ENCODE peak calls at places on chromosomes 2 and 18, in nine cellular contexts. One of them, this sample, is unnamed.
A peak's percentile ranks its signal among the peaks of the same experiment; 100 is the strongest.

GRCh38 chr2:24577481-24577880 is 86.4 kb downstream of the NCOA1 start:
- DNase-seq in BE2C: no peak
- DNase-seq in transverse colon: no peak
- DNase-seq in adipocyte: no peak
- DNase-seq in GM23248: peak; percentile 3
- DNase-seq in heart right ventricle: no peak
- DNase-seq in brain microvascular endothelial cell: no peak
- DNase-seq in upper lobe of right lung: no peak
- DNase-seq in esophagus muscularis mucosa: no peak
- DNase-seq in this sample: no peak

GRCh38 chr18:34222025-34222395 is 2.7 kb downstream of the NOL4 start:
- DNase-seq in BE2C: peak; percentile 62
- DNase-seq in transverse colon: no peak
- DNase-seq in adipocyte: no peak
- DNase-seq in GM23248: peak; percentile 9
- DNase-seq in heart right ventricle: no peak
- DNase-seq in brain microvascular endothelial cell: no peak
- DNase-seq in upper lobe of right lung: no peak
- DNase-seq in esophagus muscularis mucosa: no peak
- DNase-seq in this sample: no peak

GRCh38 chr2:20456049-20456665 is 9.3 kb downstream of the RHOB start:
- DNase-seq in BE2C: no peak
- DNase-seq in transverse colon: no peak
- DNase-seq in adipocyte: no peak
- DNase-seq in GM23248: no peak
- DNase-seq in heart right ventricle: no peak
- DNase-seq in brain microvascular endothelial cell: no peak
- DNase-seq in upper lobe of right lung: no peak
- DNase-seq in esophagus muscularis mucosa: no peak
- DNase-seq in this sample: no peak

GRCh38 chr2:204530464-204530805 is 14.8 kb upstream of the PARD3B start:
- DNase-seq in BE2C: no peak
- DNase-seq in transverse colon: no peak
- DNase-seq in adipocyte: no peak
- DNase-seq in GM23248: no peak
- DNase-seq in heart right ventricle: no peak
- DNase-seq in brain microvascular endothelial cell: no peak
- DNase-seq in upper lobe of right lung: no peak
- DNase-seq in esophagus muscularis mucosa: no peak
- DNase-seq in this sample: no peak

GRCh38 chr18:31486165-31486564 is 11.8 kb upstream of the DSG2 start:
- DNase-seq in BE2C: no peak
- DNase-seq in transverse colon: no peak
- DNase-seq in adipocyte: no peak
- DNase-seq in GM23248: no peak
- DNase-seq in heart right ventricle: no peak
- DNase-seq in brain microvascular endothelial cell: no peak
- DNase-seq in upper lobe of right lung: no peak
- DNase-seq in esophagus muscularis mucosa: no peak
- DNase-seq in this sample: no peak

GRCh38 chr2:182477774-182478173 is 50.9 kb upstream of the PDE1A start:
- DNase-seq in BE2C: no peak
- DNase-seq in transverse colon: no peak
- DNase-seq in adipocyte: no peak
- DNase-seq in GM23248: no peak
- DNase-seq in heart right ventricle: no peak
- DNase-seq in brain microvascular endothelial cell: no peak
- DNase-seq in upper lobe of right lung: no peak
- DNase-seq in esophagus muscularis mucosa: no peak
- DNase-seq in this sample: no peak

GRCh38 chr18:63956755-63957154 is 7.7 kb downstream of the HMSD start:
- DNase-seq in BE2C: no peak
- DNase-seq in transverse colon: no peak
- DNase-seq in adipocyte: no peak
- DNase-seq in GM23248: peak; percentile 43
- DNase-seq in heart right ventricle: no peak
- DNase-seq in brain microvascular endothelial cell: no peak
- DNase-seq in upper lobe of right lung: no peak
- DNase-seq in esophagus muscularis mucosa: no peak
- DNase-seq in this sample: no peak

GRCh38 chr2:204545861-204546773 is 842 bp downstream of the PARD3B start:
- DNase-seq in BE2C: no peak
- DNase-seq in transverse colon: peak; percentile 59
- DNase-seq in adipocyte: peak; percentile 32
- DNase-seq in GM23248: peak; percentile 37
- DNase-seq in heart right ventricle: no peak
- DNase-seq in brain microvascular endothelial cell: no peak
- DNase-seq in upper lobe of right lung: peak; percentile 75
- DNase-seq in esophagus muscularis mucosa: no peak
- DNase-seq in this sample: no peak

GRCh38 chr2:160283675-160284074 is 83.6 kb upstream of the ITGB6 start:
- DNase-seq in BE2C: no peak
- DNase-seq in transverse colon: no peak
- DNase-seq in adipocyte: no peak
- DNase-seq in GM23248: no peak
- DNase-seq in heart right ventricle: no peak
- DNase-seq in brain microvascular endothelial cell: no peak
- DNase-seq in upper lobe of right lung: no peak
- DNase-seq in esophagus muscularis mucosa: no peak
- DNase-seq in this sample: no peak

GRCh38 chr2:142682528-142682927 is 194.9 kb upstream of the KYNU start:
- DNase-seq in BE2C: no peak
- DNase-seq in transverse colon: no peak
- DNase-seq in adipocyte: peak; percentile 42
- DNase-seq in GM23248: peak; percentile 29
- DNase-seq in heart right ventricle: no peak
- DNase-seq in brain microvascular endothelial cell: peak; percentile 18
- DNase-seq in upper lobe of right lung: no peak
- DNase-seq in esophagus muscularis mucosa: no peak
- DNase-seq in this sample: no peak

GRCh38 chr2:166895243-166895642 is 7.0 kb downstream of the XIRP2 start:
- DNase-seq in BE2C: no peak
- DNase-seq in transverse colon: no peak
- DNase-seq in adipocyte: no peak
- DNase-seq in GM23248: no peak
- DNase-seq in heart right ventricle: no peak
- DNase-seq in brain microvascular endothelial cell: no peak
- DNase-seq in upper lobe of right lung: no peak
- DNase-seq in esophagus muscularis mucosa: no peak
- DNase-seq in this sample: no peak

GRCh38 chr2:127149384-127149783 is 42.4 kb upstream of the BIN1 start:
- DNase-seq in BE2C: no peak
- DNase-seq in transverse colon: no peak
- DNase-seq in adipocyte: peak; percentile 86
- DNase-seq in GM23248: peak; percentile 93
- DNase-seq in heart right ventricle: no peak
- DNase-seq in brain microvascular endothelial cell: peak; percentile 74
- DNase-seq in upper lobe of right lung: no peak
- DNase-seq in esophagus muscularis mucosa: no peak
- DNase-seq in this sample: peak; percentile 49

GRCh38 chr2:239266436-239266770 is 134.4 kb downstream of the HDAC4 start:
- DNase-seq in BE2C: no peak
- DNase-seq in transverse colon: no peak
- DNase-seq in adipocyte: no peak
- DNase-seq in GM23248: no peak
- DNase-seq in heart right ventricle: no peak
- DNase-seq in brain microvascular endothelial cell: no peak
- DNase-seq in upper lobe of right lung: no peak
- DNase-seq in esophagus muscularis mucosa: no peak
- DNase-seq in this sample: no peak

GRCh38 chr18:621181-621580 is 24.4 kb downstream of the CLUL1 start:
- DNase-seq in BE2C: no peak
- DNase-seq in transverse colon: no peak
- DNase-seq in adipocyte: peak; percentile 32
- DNase-seq in GM23248: peak; percentile 88
- DNase-seq in heart right ventricle: no peak
- DNase-seq in brain microvascular endothelial cell: no peak
- DNase-seq in upper lobe of right lung: no peak
- DNase-seq in esophagus muscularis mucosa: no peak
- DNase-seq in this sample: no peak

GRCh38 chr2:235116885-235117492 is 165.2 kb downstream of the SH3BP4 start:
- DNase-seq in BE2C: no peak
- DNase-seq in transverse colon: no peak
- DNase-seq in adipocyte: peak; percentile 88
- DNase-seq in GM23248: peak; percentile 70
- DNase-seq in heart right ventricle: no peak
- DNase-seq in brain microvascular endothelial cell: no peak
- DNase-seq in upper lobe of right lung: no peak
- DNase-seq in esophagus muscularis mucosa: no peak
- DNase-seq in this sample: no peak

GRCh38 chr2:177727577-177728351 is 335.2 kb downstream of the AGPS start:
- DNase-seq in BE2C: no peak
- DNase-seq in transverse colon: no peak
- DNase-seq in adipocyte: no peak
- DNase-seq in GM23248: no peak
- DNase-seq in heart right ventricle: no peak
- DNase-seq in brain microvascular endothelial cell: no peak
- DNase-seq in upper lobe of right lung: no peak
- DNase-seq in esophagus muscularis mucosa: no peak
- DNase-seq in this sample: no peak
- H3K27me3 ChIP-seq in BE2C: no peaks in the 10 kb centered on the region
- H3K27me3 ChIP-seq in transverse colon: no peaks in the 10 kb centered on the region
- H3K27me3 ChIP-seq in adipocyte: peaks cover 7% of the 10 kb centered on the region
- H3K27me3 ChIP-seq in GM23248: peaks cover 31% of the 10 kb centered on the region
- H3K27me3 ChIP-seq in heart right ventricle: no peaks in the 10 kb centered on the region
- H3K27me3 ChIP-seq in brain microvascular endothelial cell: peaks cover 8% of the 10 kb centered on the region
- H3K27me3 ChIP-seq in upper lobe of right lung: no peaks in the 10 kb centered on the region
- H3K27me3 ChIP-seq in esophagus muscularis mucosa: no peaks in the 10 kb centered on the region
- H3K27me3 ChIP-seq in this sample: no peaks in the 10 kb centered on the region

DNA sequence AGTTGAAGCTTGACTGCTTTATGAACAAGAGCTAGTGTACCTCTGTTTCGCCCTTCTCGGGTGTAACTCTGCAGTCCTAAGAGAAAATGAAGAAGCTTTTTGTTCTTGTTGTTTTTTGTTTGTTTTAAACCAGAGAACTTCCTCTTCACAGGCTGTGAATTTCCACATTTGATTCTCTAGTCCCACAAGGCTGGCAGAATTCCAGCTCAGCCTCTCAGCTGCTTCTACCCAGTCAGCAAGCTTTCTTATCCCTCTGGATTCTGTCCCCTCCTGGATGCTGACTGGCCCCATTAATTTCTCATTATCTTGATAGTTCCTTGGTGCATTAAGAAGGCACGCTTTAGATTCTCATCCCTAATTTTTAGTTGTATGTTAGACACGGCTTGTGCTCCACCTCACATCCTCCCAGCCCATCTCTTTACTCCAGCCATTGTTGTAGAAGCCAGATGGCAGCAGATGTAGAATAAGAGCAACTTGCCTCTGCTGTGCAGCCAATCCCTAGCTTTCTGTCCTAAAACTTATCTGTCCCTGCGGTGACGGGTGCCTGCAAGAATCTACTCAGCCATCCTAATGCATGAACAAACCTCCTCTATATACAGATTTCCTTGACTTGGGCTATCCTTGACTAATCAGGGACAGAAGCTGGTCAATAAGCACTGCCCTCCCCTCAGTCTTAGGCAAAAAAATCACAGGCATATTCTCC is 12.4 kb upstream of the RESP18 start:
- DNase-seq in BE2C: peak; percentile 58
- DNase-seq in transverse colon: peak; percentile 38
- DNase-seq in adipocyte: peak; percentile 52
- DNase-seq in GM23248: peak; percentile 19
- DNase-seq in heart right ventricle: peak; percentile 38
- DNase-seq in brain microvascular endothelial cell: peak; percentile 41
- DNase-seq in upper lobe of right lung: no peak
- DNase-seq in esophagus muscularis mucosa: no peak
- DNase-seq in this sample: no peak
- H3K27me3 ChIP-seq in BE2C: no peaks in the 10 kb centered on the region
- H3K27me3 ChIP-seq in transverse colon: peaks cover 4% of the 10 kb centered on the region
- H3K27me3 ChIP-seq in adipocyte: peaks cover 3% of the 10 kb centered on the region
- H3K27me3 ChIP-seq in GM23248: peaks cover 7% of the 10 kb centered on the region
- H3K27me3 ChIP-seq in heart right ventricle: no peaks in the 10 kb centered on the region
- H3K27me3 ChIP-seq in brain microvascular endothelial cell: no peaks in the 10 kb centered on the region
- H3K27me3 ChIP-seq in upper lobe of right lung: no peaks in the 10 kb centered on the region
- H3K27me3 ChIP-seq in esophagus muscularis mucosa: no peaks in the 10 kb centered on the region
- H3K27me3 ChIP-seq in this sample: peaks cover 3% of the 10 kb centered on the region

GRCh38 chr18:48436907-48437306 is 27.7 kb upstream of the ZBTB7C start:
- DNase-seq in BE2C: no peak
- DNase-seq in transverse colon: no peak
- DNase-seq in adipocyte: no peak
- DNase-seq in GM23248: no peak
- DNase-seq in heart right ventricle: no peak
- DNase-seq in brain microvascular endothelial cell: no peak
- DNase-seq in upper lobe of right lung: no peak
- DNase-seq in esophagus muscularis mucosa: no peak
- DNase-seq in this sample: no peak

GRCh38 chr18:48440924-48441323 is 31.7 kb upstream of the ZBTB7C start:
- DNase-seq in BE2C: no peak
- DNase-seq in transverse colon: no peak
- DNase-seq in adipocyte: no peak
- DNase-seq in GM23248: no peak
- DNase-seq in heart right ventricle: no peak
- DNase-seq in brain microvascular endothelial cell: no peak
- DNase-seq in upper lobe of right lung: no peak
- DNase-seq in esophagus muscularis mucosa: no peak
- DNase-seq in this sample: no peak

GRCh38 chr18:48442761-48443160 is 33.6 kb upstream of the ZBTB7C start:
- DNase-seq in BE2C: no peak
- DNase-seq in transverse colon: no peak
- DNase-seq in adipocyte: no peak
- DNase-seq in GM23248: peak; percentile 71
- DNase-seq in heart right ventricle: no peak
- DNase-seq in brain microvascular endothelial cell: no peak
- DNase-seq in upper lobe of right lung: no peak
- DNase-seq in esophagus muscularis mucosa: no peak
- DNase-seq in this sample: no peak

GRCh38 chr18:48445540-48445939 is 36.4 kb upstream of the ZBTB7C start:
- DNase-seq in BE2C: peak; percentile 70
- DNase-seq in transverse colon: peak; percentile 83
- DNase-seq in adipocyte: peak; percentile 87
- DNase-seq in GM23248: peak; percentile 89
- DNase-seq in heart right ventricle: peak; percentile 73
- DNase-seq in brain microvascular endothelial cell: peak; percentile 82
- DNase-seq in upper lobe of right lung: peak; percentile 83
- DNase-seq in esophagus muscularis mucosa: no peak
- DNase-seq in this sample: no peak

DNA sequence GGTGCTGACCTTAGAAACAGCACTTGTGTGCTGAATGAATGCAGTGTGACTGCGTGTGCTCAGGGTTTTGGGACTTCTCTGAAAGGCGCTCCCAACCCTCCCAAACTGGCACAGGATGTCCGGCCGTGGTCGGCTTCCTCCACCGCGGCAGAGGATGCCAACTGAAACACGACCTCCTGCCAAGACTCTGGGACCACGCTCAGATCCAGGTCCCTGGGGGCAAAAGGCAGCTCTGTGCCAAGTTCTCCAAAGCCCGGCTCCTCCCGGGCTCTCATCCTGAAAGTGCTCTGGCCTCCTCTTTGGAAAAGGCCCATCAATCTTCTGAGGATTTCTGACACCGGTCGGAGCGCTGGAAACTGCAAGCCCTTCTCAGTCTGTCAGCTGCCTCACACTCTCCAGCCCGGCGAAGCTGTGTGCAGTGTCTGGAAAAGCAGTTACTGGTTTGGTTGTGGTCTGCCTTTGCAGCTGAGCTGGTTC is 32.3 kb upstream of the ZBTB7C start:
- DNase-seq in BE2C: peak; percentile 57
- DNase-seq in transverse colon: no peak
- DNase-seq in adipocyte: no peak
- DNase-seq in GM23248: peak; percentile 26
- DNase-seq in heart right ventricle: peak; percentile 47
- DNase-seq in brain microvascular endothelial cell: no peak
- DNase-seq in upper lobe of right lung: no peak
- DNase-seq in esophagus muscularis mucosa: no peak
- DNase-seq in this sample: no peak
- H3K27me3 ChIP-seq in BE2C: no peaks in the 10 kb centered on the region
- H3K27me3 ChIP-seq in transverse colon: peaks cover 47% of the 10 kb centered on the region
- H3K27me3 ChIP-seq in adipocyte: no peaks in the 10 kb centered on the region
- H3K27me3 ChIP-seq in GM23248: peaks cover 76% of the 10 kb centered on the region
- H3K27me3 ChIP-seq in heart right ventricle: no peaks in the 10 kb centered on the region
- H3K27me3 ChIP-seq in brain microvascular endothelial cell: peaks cover 41% of the 10 kb centered on the region
- H3K27me3 ChIP-seq in upper lobe of right lung: no peaks in the 10 kb centered on the region
- H3K27me3 ChIP-seq in esophagus muscularis mucosa: no peaks in the 10 kb centered on the region
- H3K27me3 ChIP-seq in this sample: peaks cover 35% of the 10 kb centered on the region

GRCh38 chr2:69166812-69167468 is 154.0 kb downstream of the ANTXR1 start:
- DNase-seq in BE2C: no peak
- DNase-seq in transverse colon: no peak
- DNase-seq in adipocyte: no peak
- DNase-seq in GM23248: no peak
- DNase-seq in heart right ventricle: no peak
- DNase-seq in brain microvascular endothelial cell: no peak
- DNase-seq in upper lobe of right lung: no peak
- DNase-seq in esophagus muscularis mucosa: no peak
- DNase-seq in this sample: no peak
- H3K27me3 ChIP-seq in BE2C: no peaks in the 10 kb centered on the region
- H3K27me3 ChIP-seq in transverse colon: no peaks in the 10 kb centered on the region
- H3K27me3 ChIP-seq in adipocyte: no peaks in the 10 kb centered on the region
- H3K27me3 ChIP-seq in GM23248: no peaks in the 10 kb centered on the region
- H3K27me3 ChIP-seq in heart right ventricle: no peaks in the 10 kb centered on the region
- H3K27me3 ChIP-seq in brain microvascular endothelial cell: no peaks in the 10 kb centered on the region
- H3K27me3 ChIP-seq in upper lobe of right lung: no peaks in the 10 kb centered on the region
- H3K27me3 ChIP-seq in esophagus muscularis mucosa: no peaks in the 10 kb centered on the region
- H3K27me3 ChIP-seq in this sample: no peaks in the 10 kb centered on the region

This sample was measured in kidney epithelial cell.